ENCODE peak calls at places on chromosome 2, in nine cellular contexts. M, I, Z, E, Y, A, F, D and W are unnamed samples.

GRCh38 chr2:43152711-43153627 is 73.4 kb downstream of the ZFP36L2 start:
- DNase-seq in A (no peak), Y (no peak), F (no peak), Z (no peak), I (no peak), M (no peak), D (no peak), E (no peak), W (no peak)

GRCh38 chr2:166417669-166418068 is 41.9 kb upstream of the SCN9A start:
- DNase-seq in D (no peak), Z (no peak), I (no peak), Y (peak; percentile 7), M (peak; percentile 75), A (no peak), E (no peak), F (no peak), W (no peak)

GRCh38 chr2:232525796-232526195 is at the start of gene CHRND:
- DNase-seq in A (no peak), M (no peak), Z (no peak), Y (no peak), F (no peak), I (no peak), E (no peak), D (no peak), W (no peak)

GRCh38 chr2:16295891-16296290 is 355.5 kb downstream of the MYCN start:
- DNase-seq in D (no peak), Z (no peak), E (no peak), I (no peak), A (no peak), M (no peak), F (no peak), Y (no peak), W (no peak)

GRCh38 chr2:241010531-241011295 is 12.3 kb downstream of the SNED1 start:
- DNase-seq in I (no peak), D (peak; percentile 5), Y (no peak), A (no peak), M (no peak), E (no peak), Z (peak; percentile 0), F (no peak), W (no peak)

GRCh38 chr2:8957593-8957992 is 45.9 kb downstream of the MBOAT2 start:
- DNase-seq in I (no peak), F (no peak), A (no peak), M (no peak), D (no peak), Y (no peak), E (no peak), Z (no peak), W (no peak)

GRCh38 chr2:134453476-134453875 is 199.6 kb downstream of the MGAT5 start:
- DNase-seq in Z (no peak), D (no peak), M (no peak), E (no peak), I (no peak), F (no peak), A (no peak), Y (no peak), W (no peak)

GRCh38 chr2:73218298-73218697 is 4.3 kb downstream of the SMYD5 start:
- DNase-seq in F (peak; percentile 5), Z (no peak), A (no peak), E (no peak), Y (no peak), I (no peak), M (peak; percentile 20), D (no peak), W (no peak)